ENCODE peak calls at places on chromosomes 7 and 10, in nine cellular contexts. W, V, C, H, J, N, U, P and X are unnamed samples.

GRCh38 chr7:39754326-39755120 is 131.2 kb downstream of the RALA start:
- DNase-seq in C (peak; percentile 24), V (peak; percentile 51), P (no peak), N (peak; percentile 89), U (no peak), W (no peak), J (no peak), H (no peak), X (no peak)

GRCh38 chr10:62779487-62780248 is 24.9 kb upstream of the ADO start:
- DNase-seq in P (no peak), V (peak; percentile 38), U (peak; percentile 63), N (peak; percentile 8), J (peak; percentile 39), W (peak; percentile 36), C (peak; percentile 60), H (no peak), X (peak; percentile 17)

GRCh38 chr10:24360286-24361127 is 151.6 kb downstream of the KIAA1217 start:
- DNase-seq in N (peak; percentile 47), W (peak; percentile 65), P (peak; percentile 71), J (peak; percentile 79), C (peak; percentile 79), U (no peak), H (peak; percentile 47), V (peak; percentile 89), X (peak; percentile 35)

GRCh38 chr10:35331894-35332640 is 4.2 kb upstream of the CCNY start:
- DNase-seq in V (no peak), W (peak; percentile 80), U (no peak), C (peak; percentile 95), H (peak; percentile 82), P (no peak), N (peak; percentile 98), J (peak; percentile 21), X (no peak)

GRCh38 chr7:78149787-78150186 is 351.2 kb downstream of the PHTF2 start:
- DNase-seq in U (no peak), W (no peak), C (peak; percentile 19), H (no peak), J (no peak), V (no peak), N (peak; percentile 55), P (no peak), X (no peak)

GRCh38 chr10:49275896-49276295 is 23.1 kb upstream of the C10orf71 start:
- DNase-seq in W (no peak), C (no peak), U (no peak), V (no peak), H (no peak), J (no peak), N (no peak), P (peak; percentile 20), X (no peak)

GRCh38 chr10:88152720-88153119 is 289.3 kb downstream of the PTEN start:
- DNase-seq in U (no peak), H (peak; percentile 28), W (peak; percentile 19), J (no peak), P (no peak), C (peak; percentile 99), N (peak; percentile 92), V (no peak), X (peak; percentile 49)

GRCh38 chr7:36132025-36132424 is 21.0 kb upstream of the EEPD1 start:
- DNase-seq in V (no peak), N (no peak), J (no peak), P (no peak), C (no peak), W (no peak), H (no peak), U (no peak), X (no peak)

GRCh38 chr7:116579835-116580234 is 55.0 kb downstream of the CAV1 start:
- DNase-seq in W (no peak), C (no peak), U (no peak), J (peak; percentile 67), H (no peak), N (no peak), P (no peak), V (no peak), X (no peak)

GRCh38 chr10:118286051-118286838 is 55.9 kb downstream of the FAM204A start:
- DNase-seq in C (no peak), J (no peak), W (no peak), N (no peak), V (no peak), P (no peak), H (no peak), U (no peak), X (no peak)

GRCh38 chr7:137753067-137753466 is 93.7 kb downstream of the DGKI start:
- DNase-seq in P (no peak), V (no peak), J (no peak), W (no peak), N (no peak), C (no peak), H (no peak), U (no peak), X (no peak)

GRCh38 chr10:20020677-20021076 is 204.4 kb downstream of the PLXDC2 start:
- DNase-seq in U (no peak), N (no peak), J (no peak), H (no peak), V (no peak), W (no peak), P (no peak), C (no peak), X (no peak)

GRCh38 chr10:52216852-52217251 is 97.2 kb upstream of the DKK1 start:
- DNase-seq in J (peak; percentile 15), C (peak; percentile 22), N (peak; percentile 96), U (no peak), H (no peak), V (no peak), W (peak; percentile 45), P (no peak), X (peak; percentile 67)

GRCh38 chr10:996031-996430 is 7.8 kb downstream of the GTPBP4 start:
- DNase-seq in W (no peak), P (no peak), V (no peak), H (no peak), U (no peak), N (no peak), C (no peak), J (no peak), X (no peak)

GRCh38 chr7:124452176-124452575 is 313.4 kb downstream of the GPR37 start:
- DNase-seq in W (no peak), V (no peak), U (no peak), J (no peak), P (no peak), N (peak; percentile 20), C (no peak), H (no peak), X (no peak)
- H3K4me3 ChIP-seq in W (no peak overlapping the region), V (no peak overlapping the region), U (no peak overlapping the region), J (no peak overlapping the region), P (no peak overlapping the region), N (no peak overlapping the region), C (no peak overlapping the region), H (no peak overlapping the region), X (no peak overlapping the region)

GRCh38 chr10:93515071-93515962 is 18.9 kb downstream of the CEP55 start:
- DNase-seq in P (no peak), C (no peak), H (no peak), N (no peak), V (no peak), U (no peak), J (no peak), W (no peak), X (no peak)

GRCh38 chr10:93515963-93516450 is 19.6 kb downstream of the CEP55 start:
- DNase-seq in U (no peak), W (no peak), P (no peak), V (no peak), H (no peak), N (no peak), J (no peak), C (no peak), X (no peak)

GRCh38 chr10:93514496-93514895 is 18.1 kb downstream of the CEP55 start:
- DNase-seq in C (no peak), V (no peak), H (no peak), P (no peak), U (no peak), N (no peak), W (no peak), J (no peak), X (no peak)

GRCh38 chr10:93513091-93513490 is 16.7 kb downstream of the CEP55 start:
- DNase-seq in C (no peak), U (no peak), W (no peak), H (no peak), J (no peak), N (no peak), P (no peak), V (no peak), X (no peak)

DNA sequence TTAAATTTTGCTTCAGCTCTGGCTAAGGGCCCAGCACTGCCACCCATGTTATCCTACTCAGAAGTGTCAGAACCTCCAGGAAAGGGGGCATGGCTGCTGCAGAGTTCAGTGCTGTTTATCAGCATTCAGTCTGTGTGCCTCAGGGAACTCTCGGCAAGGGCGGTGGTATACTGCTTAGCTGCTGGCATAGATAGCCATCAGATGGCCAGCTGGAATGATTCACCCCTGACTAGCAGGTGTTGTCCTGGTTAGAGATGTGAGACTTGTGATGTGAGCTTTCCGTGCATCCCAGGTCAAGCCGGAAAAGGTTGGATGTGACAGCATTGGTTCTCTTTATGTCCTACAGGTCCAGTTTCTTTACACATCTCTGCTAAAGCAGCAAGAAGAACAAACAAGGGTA is 22.1 kb downstream of the CEP55 start:
- DNase-seq in H (no peak), C (no peak), N (no peak), U (no peak), P (no peak), J (no peak), V (no peak), W (no peak), X (no peak)
- H3K4me3 ChIP-seq in H (no peak overlapping the region), C (no peak overlapping the region), N (no peak overlapping the region), U (no peak overlapping the region), P (no peak overlapping the region), J (no peak overlapping the region), V (no peak overlapping the region), W (no peak overlapping the region), X (no peak overlapping the region)

GRCh38 chr7:107867858-107868466 is 23.0 kb upstream of the DLD start:
- DNase-seq in U (no peak), H (no peak), C (no peak), W (no peak), J (peak; percentile 55), N (no peak), P (no peak), V (no peak), X (no peak)
- H3K4me3 ChIP-seq in U (no peak overlapping the region), H (no peak overlapping the region), C (no peak overlapping the region), W (no peak overlapping the region), J (no peak overlapping the region), N (no peak overlapping the region), P (no peak overlapping the region), V (no peak overlapping the region), X (no peak overlapping the region)

GRCh38 chr10:92757066-92757716 is 67.4 kb downstream of the HHEX start:
- DNase-seq in C (peak; percentile 33), U (no peak), H (peak; percentile 29), J (peak; percentile 79), P (peak; percentile 54), W (peak; percentile 13), V (peak; percentile 94), N (peak; percentile 64), X (no peak)

GRCh38 chr10:92755725-92756124 is 66.0 kb downstream of the HHEX start:
- DNase-seq in J (no peak), U (no peak), V (no peak), H (no peak), W (no peak), C (no peak), P (no peak), N (no peak), X (no peak)

GRCh38 chr10:92757720-92758119 is 68.0 kb downstream of the HHEX start:
- DNase-seq in N (no peak), P (no peak), C (no peak), V (no peak), J (no peak), U (no peak), H (no peak), W (no peak), X (no peak)

GRCh38 chr10:92758594-92758993 is 68.8 kb downstream of the HHEX start:
- DNase-seq in C (no peak), U (no peak), P (no peak), W (no peak), V (no peak), J (no peak), H (no peak), N (no peak), X (no peak)

GRCh38 chr10:92756233-92757065 is 66.7 kb downstream of the HHEX start:
- DNase-seq in V (no peak), P (no peak), N (no peak), U (no peak), H (no peak), W (no peak), C (no peak), J (no peak), X (peak; percentile 85)
- H3K4me3 ChIP-seq in V (peak overlapping the region; percentile 23), P (no peak overlapping the region), N (no peak overlapping the region), U (no peak overlapping the region), H (no peak overlapping the region), W (no peak overlapping the region), C (no peak overlapping the region), J (no peak overlapping the region), X (peak overlapping the region; percentile 33)